ENCODE peak calls at places on chromosomes 5 and 9, in eight cellular contexts. P is lower lobe of right lung; B is fibroblast of lung; Q is CD4-positive, CD25-positive, alpha-beta regulatory T cell; S is A673; V is IMR-90; Y is ovary; D is GM23338. J is an unnamed sample.

GRCh38 chr5:135429326-135429725 is 17.8 kb downstream of the DCANP1 start:
- DNase-seq in S (no peak), Q (no peak), Y (no peak), B (peak; percentile 46), V (no peak), P (no peak), D (no peak), J (peak; percentile 46)

GRCh38 chr5:72494700-72495124 is 12.5 kb downstream of the ZNF366 start:
- DNase-seq in Q (no peak), S (no peak), D (no peak), Y (no peak), B (peak; percentile 49), V (no peak), P (no peak), J (peak; percentile 16)

GRCh38 chr9:110146371-110146770 is 61.6 kb downstream of the C9orf152 start:
- DNase-seq in S (no peak), Y (no peak), D (no peak), V (peak; percentile 52), B (no peak), P (no peak), Q (no peak), J (no peak)

GRCh38 chr9:85743290-85744128 is 1.8 kb upstream of the AGTPBP1 start:
- DNase-seq in Q (no peak), V (peak; percentile 86), P (peak; percentile 80), S (peak; percentile 55), D (peak; percentile 50), Y (no peak), B (peak; percentile 80), J (no peak)

GRCh38 chr5:157290981-157291711 is 25.2 kb downstream of the CYFIP2 start:
- DNase-seq in D (no peak), V (no peak), Y (no peak), P (no peak), B (no peak), Q (no peak), S (no peak), J (no peak)

GRCh38 chr5:109567374-109568044 is 122.2 kb upstream of the MAN2A1 start:
- DNase-seq in S (peak; percentile 45), B (peak; percentile 61), D (no peak), Q (no peak), P (no peak), Y (no peak), V (peak; percentile 28), J (no peak)

GRCh38 chr9:36946653-36947052 is 87.4 kb downstream of the PAX5 start:
- DNase-seq in Q (no peak), P (no peak), V (no peak), Y (no peak), B (no peak), D (no peak), S (no peak), J (no peak)

GRCh38 chr9:137607141-137607857 is 1.8 kb downstream of the ARRDC1 start:
- DNase-seq in P (no peak), B (peak; percentile 17), S (no peak), Q (no peak), Y (no peak), V (peak; percentile 33), D (no peak), J (no peak)

GRCh38 chr5:2140501-2140900 is 257.8 kb upstream of the IRX4 start:
- DNase-seq in Q (no peak), B (no peak), D (no peak), Y (no peak), S (no peak), V (no peak), P (no peak), J (no peak)

GRCh38 chr9:32776201-32776600 is 7.1 kb upstream of the TMEM215 start:
- DNase-seq in S (no peak), Q (no peak), D (no peak), B (no peak), Y (no peak), V (no peak), P (no peak), J (no peak)

GRCh38 chr5:85931220-85931619 is 686.5 kb upstream of the COX7C start:
- DNase-seq in Y (no peak), S (no peak), V (no peak), D (no peak), B (no peak), P (no peak), Q (no peak), J (no peak)

GRCh38 chr9:133119461-133120342 is 1.3 kb downstream of the RALGDS start:
- DNase-seq in S (no peak), Y (no peak), P (peak; percentile 47), B (no peak), V (peak; percentile 4), D (peak; percentile 32), Q (no peak), J (peak; percentile 59)

GRCh38 chr5:74326571-74327338 is 313.8 kb downstream of the ENC1 start:
- DNase-seq in Y (no peak), Q (no peak), V (peak; percentile 96), S (peak; percentile 49), B (peak; percentile 84), P (no peak), D (no peak), J (peak; percentile 18)

GRCh38 chr5:102889033-102889432 is 133.9 kb downstream of the PAM start:
- DNase-seq in V (no peak), Y (no peak), D (no peak), B (no peak), P (no peak), S (no peak), Q (no peak), J (peak; percentile 14)

GRCh38 chr5:15003511-15003920 is 131.9 kb upstream of the ANKH start:
- DNase-seq in P (no peak), Y (peak; percentile 45), S (peak; percentile 79), Q (peak; percentile 74), V (peak; percentile 75), B (peak; percentile 80), D (peak; percentile 80), J (peak; percentile 38)

GRCh38 chr9:109953813-109954489 is 174.0 kb downstream of the PALM2AKAP2 start:
- DNase-seq in D (peak; percentile 66), P (no peak), B (no peak), Y (no peak), V (no peak), Q (no peak), S (no peak), J (no peak)

GRCh38 chr5:180601591-180602480 is 10.5 kb upstream of the SCGB3A1 start:
- DNase-seq in V (no peak), Y (peak; percentile 12), P (peak; percentile 41), D (no peak), Q (no peak), B (no peak), S (no peak), J (no peak)

DNA sequence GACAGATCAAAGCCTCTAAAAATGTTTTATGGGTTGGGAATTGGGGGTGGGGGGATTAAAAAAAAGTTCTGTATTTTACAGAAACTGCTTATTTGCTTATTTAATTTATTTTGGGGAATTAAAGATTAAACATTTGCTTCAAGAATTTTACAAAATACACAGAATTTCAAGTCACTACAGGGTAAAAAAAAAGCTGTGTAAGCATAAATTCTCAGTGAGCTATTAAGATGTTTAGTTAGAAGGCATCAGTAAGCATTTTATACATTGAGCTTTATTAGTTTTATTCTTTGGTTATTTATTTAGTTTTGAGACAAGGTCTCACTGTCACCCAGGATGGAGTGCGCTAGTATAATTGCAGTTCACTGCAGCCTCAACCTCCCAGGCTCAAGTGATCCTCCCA is 5.2 kb downstream of the BDP1 start:
- DNase-seq in V (no peak), D (no peak), P (no peak), B (no peak), Y (no peak), S (no peak), Q (no peak), J (no peak)
- H3K36me3 ChIP-seq in V (peaks cover 33% of the 10 kb centered on the region), D (peaks cover 67% of the 10 kb centered on the region), P (peaks cover 73% of the 10 kb centered on the region), B (peaks cover 6% of the 10 kb centered on the region), Y (no peaks in the 10 kb centered on the region), S (peaks cover 71% of the 10 kb centered on the region), Q (peaks cover 68% of the 10 kb centered on the region), J (peaks cover 69% of the 10 kb centered on the region)

GRCh38 chr5:173163219-173163618 is 18.9 kb downstream of the BNIP1 start:
- DNase-seq in Y (peak; percentile 38), B (no peak), P (no peak), S (no peak), V (peak; percentile 55), D (peak; percentile 33), Q (no peak), J (no peak)
- H3K36me3 ChIP-seq in Y (no peaks in the 10 kb centered on the region), B (peaks cover 11% of the 10 kb centered on the region), P (peaks cover 71% of the 10 kb centered on the region), S (no peaks in the 10 kb centered on the region), V (peaks cover 35% of the 10 kb centered on the region), D (peaks cover 4% of the 10 kb centered on the region), Q (peaks cover 34% of the 10 kb centered on the region), J (peaks cover 58% of the 10 kb centered on the region)

DNA sequence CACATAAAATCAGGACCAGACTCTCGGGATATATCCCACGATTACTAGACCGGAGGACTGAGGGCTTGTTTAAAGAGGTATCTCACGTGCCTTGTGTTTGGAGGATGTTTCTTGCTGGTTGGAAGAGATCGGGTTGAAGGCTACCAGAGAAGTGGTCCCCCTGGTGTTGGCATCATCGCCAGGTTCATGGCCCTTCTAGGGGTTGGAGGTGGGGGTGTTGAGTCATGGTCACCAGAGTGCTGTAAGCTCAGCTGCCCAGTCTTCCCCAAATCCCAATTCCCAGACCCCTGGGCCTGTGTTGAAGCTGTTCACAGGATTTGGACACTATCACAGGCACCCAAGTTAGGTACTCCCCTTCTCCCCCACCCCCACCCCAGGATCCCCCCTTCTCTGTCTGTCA is 29.1 kb upstream of the PRDM12 start:
- DNase-seq in P (no peak), D (no peak), S (no peak), B (no peak), V (no peak), Q (no peak), Y (no peak), J (no peak)
- H3K36me3 ChIP-seq in P (peaks cover 82% of the 10 kb centered on the region), D (peaks cover 10% of the 10 kb centered on the region), S (peaks cover 42% of the 10 kb centered on the region), B (peaks cover 29% of the 10 kb centered on the region), V (peaks cover 72% of the 10 kb centered on the region), Q (peaks cover 73% of the 10 kb centered on the region), Y (no peaks in the 10 kb centered on the region), J (peaks cover 2% of the 10 kb centered on the region)

GRCh38 chr9:136386018-136386417 is 12.5 kb upstream of the CARD9 start:
- DNase-seq in D (no peak), S (no peak), Y (no peak), P (no peak), V (no peak), B (no peak), Q (no peak), J (no peak)

GRCh38 chr9:136381966-136382513 is 8.6 kb upstream of the CARD9 start:
- DNase-seq in S (no peak), Q (no peak), Y (no peak), B (no peak), V (no peak), D (no peak), P (no peak), J (no peak)

GRCh38 chr9:136387217-136387616 is 12.8 kb downstream of the SNAPC4 start:
- DNase-seq in Y (no peak), V (no peak), Q (no peak), B (no peak), D (no peak), S (no peak), P (no peak), J (no peak)

GRCh38 chr9:136383436-136383835 is 10.0 kb upstream of the CARD9 start:
- DNase-seq in Y (no peak), P (no peak), B (no peak), Q (no peak), S (no peak), D (no peak), V (no peak), J (no peak)

DNA sequence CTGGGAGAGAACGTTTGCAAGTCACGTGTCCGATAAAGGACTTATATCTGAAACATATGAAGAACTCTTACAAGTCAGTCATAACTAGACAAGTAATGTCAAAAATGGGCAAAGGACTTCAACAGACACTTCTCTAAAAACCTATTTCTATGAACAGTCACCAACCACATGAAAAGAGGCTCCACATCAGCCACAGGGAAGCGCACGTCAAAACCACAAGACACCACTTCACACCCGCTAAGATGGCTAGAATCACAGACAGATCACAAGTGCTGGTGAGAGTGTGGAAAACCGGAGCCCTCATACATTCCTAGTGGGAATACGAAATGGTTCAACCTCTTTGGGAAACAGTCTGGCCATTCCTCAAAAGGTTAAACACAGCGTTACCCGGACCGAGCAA is 11.5 kb upstream of the CARD9 start:
- DNase-seq in S (no peak), P (no peak), Q (peak; percentile 55), Y (no peak), D (no peak), B (no peak), V (no peak), J (no peak)
- H3K36me3 ChIP-seq in S (peaks cover 67% of the 10 kb centered on the region), P (peaks cover 89% of the 10 kb centered on the region), Q (peaks cover 26% of the 10 kb centered on the region), Y (no peaks in the 10 kb centered on the region), D (peaks cover 23% of the 10 kb centered on the region), B (peaks cover 36% of the 10 kb centered on the region), V (peaks cover 72% of the 10 kb centered on the region), J (peaks cover 71% of the 10 kb centered on the region)